ENCODE peak calls at places on chromosomes 13 and 19, in eight cellular contexts. One of them, this sample, is unnamed.

GRCh38 chr19:57947088-57947418 is 453 bp downstream of the ZNF256 start:
- DNase-seq in fibroblast of lung: no peak
- DNase-seq in psoas muscle: no peak
- DNase-seq in left ventricle myocardium inferior: no peak
- DNase-seq in thoracic aorta: no peak
- DNase-seq in IMR-90: no peak
- DNase-seq in colonic mucosa: no peak
- DNase-seq in stomach: no peak
- DNase-seq in this sample: no peak

GRCh38 chr13:100297413-100297812 is 208.5 kb downstream of the PCCA start:
- DNase-seq in fibroblast of lung: no peak
- DNase-seq in psoas muscle: no peak
- DNase-seq in left ventricle myocardium inferior: no peak
- DNase-seq in thoracic aorta: no peak
- DNase-seq in IMR-90: no peak
- DNase-seq in colonic mucosa: no peak
- DNase-seq in stomach: no peak
- DNase-seq in this sample: no peak

GRCh38 chr19:1929051-1929742 is 11.8 kb upstream of the CSNK1G2 start:
- DNase-seq in fibroblast of lung: peak; percentile 65
- DNase-seq in psoas muscle: peak; percentile 83
- DNase-seq in left ventricle myocardium inferior: peak; percentile 81
- DNase-seq in thoracic aorta: no peak
- DNase-seq in IMR-90: peak; percentile 52
- DNase-seq in colonic mucosa: peak; percentile 85
- DNase-seq in stomach: peak; percentile 88
- DNase-seq in this sample: peak; percentile 89

GRCh38 chr13:35600137-35600536 is 123.6 kb upstream of the MAB21L1 start:
- DNase-seq in fibroblast of lung: no peak
- DNase-seq in psoas muscle: no peak
- DNase-seq in left ventricle myocardium inferior: no peak
- DNase-seq in thoracic aorta: no peak
- DNase-seq in IMR-90: peak; percentile 9
- DNase-seq in colonic mucosa: no peak
- DNase-seq in stomach: no peak
- DNase-seq in this sample: no peak

GRCh38 chr19:10816691-10817090 is 19.3 kb downstream of the TMED1 start:
- DNase-seq in fibroblast of lung: no peak
- DNase-seq in psoas muscle: no peak
- DNase-seq in left ventricle myocardium inferior: no peak
- DNase-seq in thoracic aorta: no peak
- DNase-seq in IMR-90: no peak
- DNase-seq in colonic mucosa: no peak
- DNase-seq in stomach: no peak
- DNase-seq in this sample: no peak

GRCh38 chr13:32381539-32381938 is 46.4 kb downstream of the N4BP2L1 start:
- DNase-seq in fibroblast of lung: peak; percentile 61
- DNase-seq in psoas muscle: no peak
- DNase-seq in left ventricle myocardium inferior: no peak
- DNase-seq in thoracic aorta: no peak
- DNase-seq in IMR-90: peak; percentile 37
- DNase-seq in colonic mucosa: no peak
- DNase-seq in stomach: no peak
- DNase-seq in this sample: no peak

GRCh38 chr19:39152066-39152465 is 26.5 kb downstream of the PAK4 start:
- DNase-seq in fibroblast of lung: no peak
- DNase-seq in psoas muscle: no peak
- DNase-seq in left ventricle myocardium inferior: no peak
- DNase-seq in thoracic aorta: no peak
- DNase-seq in IMR-90: no peak
- DNase-seq in colonic mucosa: no peak
- DNase-seq in stomach: no peak
- DNase-seq in this sample: no peak

GRCh38 chr19:2010135-2010668 is 5.3 kb downstream of the BTBD2 start:
- DNase-seq in fibroblast of lung: no peak
- DNase-seq in psoas muscle: no peak
- DNase-seq in left ventricle myocardium inferior: no peak
- DNase-seq in thoracic aorta: no peak
- DNase-seq in IMR-90: no peak
- DNase-seq in colonic mucosa: no peak
- DNase-seq in stomach: no peak
- DNase-seq in this sample: no peak

GRCh38 chr13:107715496-107715895 is 499.8 kb downstream of the LIG4 start:
- DNase-seq in fibroblast of lung: no peak
- DNase-seq in psoas muscle: no peak
- DNase-seq in left ventricle myocardium inferior: no peak
- DNase-seq in thoracic aorta: no peak
- DNase-seq in IMR-90: no peak
- DNase-seq in colonic mucosa: no peak
- DNase-seq in stomach: no peak
- DNase-seq in this sample: no peak

GRCh38 chr13:78035500-78035899 is 116.9 kb upstream of the EDNRB start:
- DNase-seq in fibroblast of lung: no peak
- DNase-seq in psoas muscle: no peak
- DNase-seq in left ventricle myocardium inferior: no peak
- DNase-seq in thoracic aorta: no peak
- DNase-seq in IMR-90: no peak
- DNase-seq in colonic mucosa: no peak
- DNase-seq in stomach: no peak
- DNase-seq in this sample: no peak

GRCh38 chr19:31263317-31263716 is 85.9 kb downstream of the TSHZ3 start:
- DNase-seq in fibroblast of lung: no peak
- DNase-seq in psoas muscle: no peak
- DNase-seq in left ventricle myocardium inferior: no peak
- DNase-seq in thoracic aorta: no peak
- DNase-seq in IMR-90: no peak
- DNase-seq in colonic mucosa: no peak
- DNase-seq in stomach: peak; percentile 1
- DNase-seq in this sample: no peak

GRCh38 chr19:18119243-18120105 is 21.9 kb downstream of the MAST3 start:
- DNase-seq in fibroblast of lung: no peak
- DNase-seq in psoas muscle: no peak
- DNase-seq in left ventricle myocardium inferior: no peak
- DNase-seq in thoracic aorta: no peak
- DNase-seq in IMR-90: no peak
- DNase-seq in colonic mucosa: no peak
- DNase-seq in stomach: no peak
- DNase-seq in this sample: no peak

GRCh38 chr13:26971990-26972888 is 199.4 kb downstream of the USP12 start:
- DNase-seq in fibroblast of lung: peak; percentile 25
- DNase-seq in psoas muscle: no peak
- DNase-seq in left ventricle myocardium inferior: no peak
- DNase-seq in thoracic aorta: no peak
- DNase-seq in IMR-90: peak; percentile 20
- DNase-seq in colonic mucosa: peak; percentile 85
- DNase-seq in stomach: peak; percentile 69
- DNase-seq in this sample: peak; percentile 84

GRCh38 chr13:97250560-97250959 is 28.4 kb downstream of the MBNL2 start:
- DNase-seq in fibroblast of lung: no peak
- DNase-seq in psoas muscle: no peak
- DNase-seq in left ventricle myocardium inferior: no peak
- DNase-seq in thoracic aorta: no peak
- DNase-seq in IMR-90: no peak
- DNase-seq in colonic mucosa: no peak
- DNase-seq in stomach: no peak
- DNase-seq in this sample: no peak

GRCh38 chr19:8446055-8446709 is 1.4 kb downstream of the HNRNPM start:
- DNase-seq in fibroblast of lung: no peak
- DNase-seq in psoas muscle: no peak
- DNase-seq in left ventricle myocardium inferior: no peak
- DNase-seq in thoracic aorta: no peak
- DNase-seq in IMR-90: no peak
- DNase-seq in colonic mucosa: no peak
- DNase-seq in stomach: no peak
- DNase-seq in this sample: no peak

GRCh38 chr19:52622261-52622660 is 15.9 kb downstream of the ZNF83 start:
- DNase-seq in fibroblast of lung: no peak
- DNase-seq in psoas muscle: no peak
- DNase-seq in left ventricle myocardium inferior: no peak
- DNase-seq in thoracic aorta: no peak
- DNase-seq in IMR-90: no peak
- DNase-seq in colonic mucosa: no peak
- DNase-seq in stomach: no peak
- DNase-seq in this sample: no peak

GRCh38 chr13:32426191-32426980 is 1.5 kb downstream of the N4BP2L1 start:
- DNase-seq in fibroblast of lung: peak; percentile 31
- DNase-seq in psoas muscle: no peak
- DNase-seq in left ventricle myocardium inferior: no peak
- DNase-seq in thoracic aorta: no peak
- DNase-seq in IMR-90: no peak
- DNase-seq in colonic mucosa: peak; percentile 43
- DNase-seq in stomach: no peak
- DNase-seq in this sample: no peak

GRCh38 chr19:35006342-35006998 is 6.3 kb downstream of the GRAMD1A start:
- DNase-seq in fibroblast of lung: peak; percentile 63
- DNase-seq in psoas muscle: no peak
- DNase-seq in left ventricle myocardium inferior: no peak
- DNase-seq in thoracic aorta: no peak
- DNase-seq in IMR-90: peak; percentile 77
- DNase-seq in colonic mucosa: peak; percentile 82
- DNase-seq in stomach: peak; percentile 78
- DNase-seq in this sample: peak; percentile 71

GRCh38 chr13:44876782-44877324 is 112.4 kb downstream of the NUFIP1 start:
- DNase-seq in fibroblast of lung: no peak
- DNase-seq in psoas muscle: no peak
- DNase-seq in left ventricle myocardium inferior: no peak
- DNase-seq in thoracic aorta: no peak
- DNase-seq in IMR-90: no peak
- DNase-seq in colonic mucosa: no peak
- DNase-seq in stomach: no peak
- DNase-seq in this sample: no peak

GRCh38 chr19:41535029-41535622 is 40.8 kb upstream of the CEACAM21 start:
- DNase-seq in fibroblast of lung: no peak
- DNase-seq in psoas muscle: no peak
- DNase-seq in left ventricle myocardium inferior: no peak
- DNase-seq in thoracic aorta: no peak
- DNase-seq in IMR-90: no peak
- DNase-seq in colonic mucosa: no peak
- DNase-seq in stomach: no peak
- DNase-seq in this sample: no peak

GRCh38 chr19:50269653-50270052 is 59.5 kb downstream of the KCNC3 start:
- DNase-seq in fibroblast of lung: no peak
- DNase-seq in psoas muscle: no peak
- DNase-seq in left ventricle myocardium inferior: no peak
- DNase-seq in thoracic aorta: no peak
- DNase-seq in IMR-90: no peak
- DNase-seq in colonic mucosa: no peak
- DNase-seq in stomach: no peak
- DNase-seq in this sample: no peak
- TF ChIP-seq CTCF in fibroblast of lung: no peak
- TF ChIP-seq CTCF in psoas muscle: no peak
- TF ChIP-seq CTCF in left ventricle myocardium inferior: no peak
- TF ChIP-seq CTCF in thoracic aorta: no peak
- TF ChIP-seq CTCF in IMR-90: no peak
- TF ChIP-seq CTCF in colonic mucosa: no peak
- TF ChIP-seq CTCF in stomach: no peak
- TF ChIP-seq CTCF in this sample: no peak

DNA sequence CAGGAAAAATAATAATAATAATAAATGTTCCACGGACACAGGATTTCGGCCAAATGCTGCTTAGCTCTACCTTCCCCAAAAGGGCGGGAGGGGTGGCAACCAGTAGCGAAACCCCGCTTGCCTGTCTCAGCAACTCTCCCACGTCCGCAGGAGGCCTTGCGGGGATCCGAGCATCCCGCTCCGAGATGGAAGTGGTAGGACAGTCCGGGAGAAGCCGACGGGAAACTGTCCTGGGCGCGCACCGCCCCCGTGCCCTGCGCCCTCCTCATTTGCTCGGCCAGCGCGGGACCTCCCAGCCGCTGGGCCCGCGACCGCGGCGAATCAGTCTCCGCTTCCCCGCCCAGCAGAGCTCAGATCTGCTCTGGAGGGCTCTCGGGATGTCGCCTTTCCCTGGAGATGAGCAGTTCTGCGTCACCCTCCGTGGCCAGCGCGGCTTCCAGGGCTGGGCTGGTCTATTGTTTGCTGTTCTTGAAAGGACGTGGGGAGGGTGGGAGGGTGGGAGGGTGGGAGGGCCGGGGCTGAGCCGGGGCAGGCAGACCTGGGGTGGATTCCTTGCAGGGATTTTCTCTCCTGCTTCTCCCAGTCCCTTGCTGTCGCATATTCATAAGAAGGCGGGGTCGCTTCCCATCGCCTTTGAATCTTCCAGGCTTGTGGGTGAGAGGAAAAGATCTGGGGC is 48.8 kb upstream of the PABPC3 start:
- DNase-seq in fibroblast of lung: peak; percentile 8
- DNase-seq in psoas muscle: no peak
- DNase-seq in left ventricle myocardium inferior: no peak
- DNase-seq in thoracic aorta: no peak
- DNase-seq in IMR-90: peak; percentile 18
- DNase-seq in colonic mucosa: no peak
- DNase-seq in stomach: no peak
- DNase-seq in this sample: no peak
- H3K4me3 ChIP-seq in fibroblast of lung: peak overlapping the region; percentile 37
- H3K4me3 ChIP-seq in psoas muscle: no peak overlapping the region
- H3K4me3 ChIP-seq in left ventricle myocardium inferior: peak overlapping the region; percentile 60
- H3K4me3 ChIP-seq in thoracic aorta: peak overlapping the region; percentile 68
- H3K4me3 ChIP-seq in IMR-90: peak overlapping the region; percentile 40
- H3K4me3 ChIP-seq in colonic mucosa: no peak overlapping the region
- H3K4me3 ChIP-seq in stomach: peak overlapping the region; percentile 41
- H3K4me3 ChIP-seq in this sample: no peak overlapping the region

GRCh38 chr19:54916822-54917221 is 10.9 kb downstream of the NCR1 start:
- DNase-seq in fibroblast of lung: no peak
- DNase-seq in psoas muscle: no peak
- DNase-seq in left ventricle myocardium inferior: no peak
- DNase-seq in thoracic aorta: no peak
- DNase-seq in IMR-90: no peak
- DNase-seq in colonic mucosa: no peak
- DNase-seq in stomach: no peak
- DNase-seq in this sample: peak; percentile 2
- H3K4me1 ChIP-seq in fibroblast of lung: no peaks in the 10 kb centered on the region
- H3K4me1 ChIP-seq in psoas muscle: no peaks in the 10 kb centered on the region
- H3K4me1 ChIP-seq in left ventricle myocardium inferior: no peaks in the 10 kb centered on the region
- H3K4me1 ChIP-seq in thoracic aorta: no peaks in the 10 kb centered on the region
- H3K4me1 ChIP-seq in IMR-90: no peaks in the 10 kb centered on the region
- H3K4me1 ChIP-seq in colonic mucosa: no peaks in the 10 kb centered on the region
- H3K4me1 ChIP-seq in stomach: no peaks in the 10 kb centered on the region
- H3K4me1 ChIP-seq in this sample: no peaks in the 10 kb centered on the region

GRCh38 chr19:13190781-13191540 is 40.8 kb downstream of the IER2 start:
- DNase-seq in fibroblast of lung: no peak
- DNase-seq in psoas muscle: no peak
- DNase-seq in left ventricle myocardium inferior: no peak
- DNase-seq in thoracic aorta: no peak
- DNase-seq in IMR-90: no peak
- DNase-seq in colonic mucosa: peak; percentile 86
- DNase-seq in stomach: peak; percentile 69
- DNase-seq in this sample: peak; percentile 79

GRCh38 chr19:13198634-13199033 is 48.4 kb downstream of the IER2 start:
- DNase-seq in fibroblast of lung: no peak
- DNase-seq in psoas muscle: no peak
- DNase-seq in left ventricle myocardium inferior: no peak
- DNase-seq in thoracic aorta: no peak
- DNase-seq in IMR-90: no peak
- DNase-seq in colonic mucosa: no peak
- DNase-seq in stomach: no peak
- DNase-seq in this sample: no peak

DNA sequence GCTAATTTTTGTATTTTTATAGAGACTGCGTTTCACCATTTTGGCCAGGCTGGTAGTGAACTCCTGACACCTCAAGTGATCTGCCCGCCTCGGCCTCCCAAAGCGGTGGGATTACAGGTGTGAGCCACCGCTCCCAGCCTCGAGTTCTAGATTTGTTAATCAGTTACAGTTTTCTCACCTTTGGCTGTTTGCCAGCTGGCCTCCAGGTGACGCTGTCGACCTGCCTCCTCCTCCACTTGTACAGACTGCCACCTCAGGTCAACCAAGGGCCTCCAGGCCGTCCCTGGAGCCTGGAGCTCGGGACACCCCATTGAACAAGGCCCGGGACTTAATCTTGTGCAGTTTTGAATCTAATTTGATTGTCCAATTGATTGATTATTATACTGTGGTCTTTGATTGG is 45.5 kb downstream of the IER2 start:
- DNase-seq in fibroblast of lung: no peak
- DNase-seq in psoas muscle: no peak
- DNase-seq in left ventricle myocardium inferior: no peak
- DNase-seq in thoracic aorta: no peak
- DNase-seq in IMR-90: no peak
- DNase-seq in colonic mucosa: peak; percentile 80
- DNase-seq in stomach: peak; percentile 83
- DNase-seq in this sample: peak; percentile 79
- TF ChIP-seq CTCF in fibroblast of lung: no peak
- TF ChIP-seq CTCF in psoas muscle: no peak
- TF ChIP-seq CTCF in left ventricle myocardium inferior: no peak
- TF ChIP-seq CTCF in thoracic aorta: no peak
- TF ChIP-seq CTCF in IMR-90: no peak
- TF ChIP-seq CTCF in colonic mucosa: peak; percentile 11
- TF ChIP-seq CTCF in stomach: no peak
- TF ChIP-seq CTCF in this sample: no peak

This sample was measured in mucosa of descending colon.